ENCODE peak calls at places on chromosomes 6 and 20, in four cellular contexts. Q is naive thymus-derived CD4-positive, alpha-beta T cell; A is putamen; K is RWPE1. F is an unnamed sample.

GRCh38 chr6:19181252-19181651 is 655.9 kb upstream of the ID4 start:
- DNase-seq in Q (no peak), A (no peak), K (no peak), F (no peak)

GRCh38 chr6:90859056-90859455 is 272.2 kb upstream of the MAP3K7 start:
- DNase-seq in Q (no peak), A (no peak), K (no peak), F (no peak)

GRCh38 chr6:15615837-15616236 is 47.0 kb downstream of the DTNBP1 start:
- DNase-seq in Q (no peak), A (no peak), K (no peak), F (no peak)

GRCh38 chr6:21033575-21034026 is 499.3 kb downstream of the CDKAL1 start:
- DNase-seq in Q (no peak), A (no peak), K (peak; percentile 70), F (no peak)

GRCh38 chr6:18412644-18413043 is 25.5 kb downstream of the RNF144B start:
- DNase-seq in Q (no peak), A (no peak), K (no peak), F (no peak)

GRCh38 chr6:112691289-112691688 is 344.2 kb downstream of the RFPL4B start:
- DNase-seq in Q (no peak), A (no peak), K (peak; percentile 66), F (no peak)

GRCh38 chr20:13139459-13140150 is 81.5 kb upstream of the ISM1 start:
- DNase-seq in Q (no peak), A (no peak), K (no peak), F (no peak)

GRCh38 chr6:132798820-132799538 is 542 bp upstream of the SLC18B1 start:
- DNase-seq in Q (peak; percentile 70), A (peak; percentile 77), K (peak; percentile 66), F (peak; percentile 54)

GRCh38 chr20:9079038-9079731 is 10.3 kb downstream of the PLCB4 start:
- DNase-seq in Q (no peak), A (no peak), K (no peak), F (no peak)

GRCh38 chr20:41693136-41693979 is 75.2 kb upstream of the CHD6 start:
- DNase-seq in Q (peak; percentile 89), A (peak; percentile 91), K (peak; percentile 94), F (peak; percentile 91)

GRCh38 chr20:56809668-56810067 is 180.6 kb downstream of the TFAP2C start:
- DNase-seq in Q (no peak), A (no peak), K (no peak), F (no peak)

GRCh38 chr6:32920610-32921188 is 20.1 kb downstream of the HLA-DMB start:
- DNase-seq in Q (no peak), A (no peak), K (no peak), F (no peak)

GRCh38 chr20:43379239-43379917 is 78.3 kb upstream of the SRSF6 start:
- DNase-seq in Q (no peak), A (no peak), K (peak; percentile 38), F (no peak)

GRCh38 chr20:59248031-59248684 is 52.3 kb upstream of the EDN3 start:
- DNase-seq in Q (no peak), A (no peak), K (no peak), F (no peak)

GRCh38 chr20:16760431-16761304 is 12.5 kb downstream of the OTOR start:
- DNase-seq in Q (no peak), A (no peak), K (no peak), F (no peak)

GRCh38 chr6:104418125-104418524 is 441.6 kb downstream of the HACE1 start:
- DNase-seq in Q (no peak), A (no peak), K (no peak), F (no peak)

GRCh38 chr20:49286689-49287551 is 9.1 kb upstream of the ZNFX1 start:
- DNase-seq in Q (no peak), A (no peak), K (no peak), F (no peak)

GRCh38 chr20:12660918-12661317 is 347.9 kb upstream of the SPTLC3 start:
- DNase-seq in Q (no peak), A (no peak), K (no peak), F (no peak)

GRCh38 chr6:167469655-167470054 is 144.8 kb downstream of the TTLL2 start:
- DNase-seq in Q (no peak), A (no peak), K (no peak), F (no peak)

GRCh38 chr6:101458341-101458740 is 64.8 kb downstream of the GRIK2 start:
- DNase-seq in Q (no peak), A (no peak), K (no peak), F (no peak)

GRCh38 chr6:32785781-32786533 is 22.6 kb upstream of the HLA-DQB2 start:
- DNase-seq in Q (peak; percentile 54), A (peak; percentile 53), K (peak; percentile 53), F (peak; percentile 68)

GRCh38 chr6:16306334-16306733 is 67.9 kb downstream of the GMPR start:
- DNase-seq in Q (no peak), A (no peak), K (no peak), F (no peak)

GRCh38 chr6:11111769-11112437 is 378 bp upstream of the ERVFRD-1 start:
- DNase-seq in Q (no peak), A (no peak), K (no peak), F (no peak)

GRCh38 chr6:128648022-128648598 is 127.7 kb upstream of the PTPRK start:
- DNase-seq in Q (no peak), A (no peak), K (no peak), F (no peak)

F was measured in globus pallidus.